ENCODE peak calls at places on chromosome 12, in eight cellular contexts. D, Q, Y, G, A, M, Z and L are unnamed samples. For H3K4me1, the result is how much of the 10 kb centered on the place peaks cover.

GRCh38 chr12:27279836-27280235 is 35.8 kb downstream of the STK38L start:
- DNase-seq in D (no peak), Q (no peak), Y (no peak), G (peak), A (no peak), M (no peak), Z (no peak), L (no peak)

GRCh38 chr12:51217133-51217967 is 512 bp downstream of the POU6F1 start:
- DNase-seq in D (peak), Q (peak), Y (peak), G (no peak), A (no peak), M (peak), Z (peak), L (peak)

GRCh38 chr12:119679081-119679480 is 11.1 kb downstream of the PRKAB1 start:
- DNase-seq in D (no peak), Q (no peak), Y (no peak), G (no peak), A (no peak), M (no peak), Z (no peak), L (no peak)

GRCh38 chr12:118038122-118038521 is 21.6 kb downstream of the RFC5 start:
- DNase-seq in D (no peak), Q (no peak), Y (no peak), G (no peak), A (no peak), M (no peak), Z (no peak), L (no peak)

GRCh38 chr12:98745578-98746391 is 100.7 kb downstream of the APAF1 start:
- DNase-seq in D (peak), Q (no peak), Y (peak), G (no peak), A (no peak), M (no peak), Z (no peak), L (peak)

GRCh38 chr12:33226671-33227070 is 212.9 kb downstream of the SYT10 start:
- DNase-seq in D (no peak), Q (no peak), Y (no peak), G (no peak), A (no peak), M (no peak), Z (no peak), L (no peak)

GRCh38 chr12:93825501-93825888 is 148.3 kb downstream of the CRADD start:
- DNase-seq in D (no peak), Q (no peak), Y (peak), G (no peak), A (no peak), M (no peak), Z (no peak), L (no peak)

GRCh38 chr12:122855985-122856831 is 21.0 kb downstream of the HIP1R start:
- DNase-seq in D (no peak), Q (no peak), Y (no peak), G (no peak), A (no peak), M (no peak), Z (no peak), L (no peak)

GRCh38 chr12:88935856-88936255 is 355.6 kb upstream of the KITLG start:
- DNase-seq in D (no peak), Q (no peak), Y (no peak), G (no peak), A (no peak), M (no peak), Z (no peak), L (peak)

GRCh38 chr12:109720152-109720855 is 6.7 kb downstream of the FAM222A start:
- DNase-seq in D (no peak), Q (no peak), Y (no peak), G (no peak), A (no peak), M (no peak), Z (peak), L (no peak)
- H3K4me1 ChIP-seq in D (under half), Q (under half), Y (under half), G (under half), A (under half), M (under half), Z (half or more), L (under half)

GRCh38 chr12:30942936-30943335 is 16.4 kb downstream of the TSPAN11 start:
- DNase-seq in D (no peak), Q (no peak), Y (no peak), G (no peak), A (no peak), M (no peak), Z (no peak), L (no peak)

DNA sequence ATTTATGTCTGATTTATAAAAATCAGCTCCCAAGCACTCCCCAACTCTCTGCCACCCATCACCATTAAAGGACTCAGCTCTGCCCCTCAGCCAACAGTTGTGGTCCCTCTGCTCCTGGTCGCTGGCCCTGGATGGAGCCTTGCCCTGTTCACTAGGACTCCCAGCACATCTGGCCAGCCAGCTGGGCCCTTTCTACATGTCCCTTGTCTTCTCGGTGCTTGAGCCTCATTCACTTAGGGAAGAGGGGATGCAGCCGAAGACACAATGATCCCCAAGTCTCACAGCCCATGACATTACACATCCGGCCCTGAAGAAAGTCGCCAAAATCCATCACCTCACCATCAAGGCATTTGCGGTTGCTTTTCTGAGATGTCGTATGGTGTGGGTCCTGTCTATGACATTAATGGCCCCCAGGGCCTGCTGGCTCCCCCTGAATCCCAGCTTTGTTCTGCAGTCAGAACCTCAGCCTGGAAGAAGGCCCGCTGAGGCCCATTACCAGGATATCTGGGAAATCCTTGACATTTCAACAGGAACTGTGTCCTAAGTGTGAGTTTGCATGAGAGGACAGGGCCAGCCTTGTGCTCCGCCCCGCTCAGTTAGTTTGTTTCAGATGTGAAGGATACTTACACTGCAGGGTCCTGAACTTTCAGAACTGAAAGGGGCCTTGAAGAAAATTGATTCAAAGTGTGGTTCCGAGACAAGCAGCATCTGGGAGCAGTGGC is 19.1 kb downstream of the TSPAN11 start:
- DNase-seq in D (no peak), Q (no peak), Y (no peak), G (no peak), A (no peak), M (no peak), Z (no peak), L (no peak)
- H3K4me2 ChIP-seq in D (no peak), Q (no peak), Y (no peak), G (no peak), A (no peak), M (no peak), Z (no peak), L (no peak)

DNA sequence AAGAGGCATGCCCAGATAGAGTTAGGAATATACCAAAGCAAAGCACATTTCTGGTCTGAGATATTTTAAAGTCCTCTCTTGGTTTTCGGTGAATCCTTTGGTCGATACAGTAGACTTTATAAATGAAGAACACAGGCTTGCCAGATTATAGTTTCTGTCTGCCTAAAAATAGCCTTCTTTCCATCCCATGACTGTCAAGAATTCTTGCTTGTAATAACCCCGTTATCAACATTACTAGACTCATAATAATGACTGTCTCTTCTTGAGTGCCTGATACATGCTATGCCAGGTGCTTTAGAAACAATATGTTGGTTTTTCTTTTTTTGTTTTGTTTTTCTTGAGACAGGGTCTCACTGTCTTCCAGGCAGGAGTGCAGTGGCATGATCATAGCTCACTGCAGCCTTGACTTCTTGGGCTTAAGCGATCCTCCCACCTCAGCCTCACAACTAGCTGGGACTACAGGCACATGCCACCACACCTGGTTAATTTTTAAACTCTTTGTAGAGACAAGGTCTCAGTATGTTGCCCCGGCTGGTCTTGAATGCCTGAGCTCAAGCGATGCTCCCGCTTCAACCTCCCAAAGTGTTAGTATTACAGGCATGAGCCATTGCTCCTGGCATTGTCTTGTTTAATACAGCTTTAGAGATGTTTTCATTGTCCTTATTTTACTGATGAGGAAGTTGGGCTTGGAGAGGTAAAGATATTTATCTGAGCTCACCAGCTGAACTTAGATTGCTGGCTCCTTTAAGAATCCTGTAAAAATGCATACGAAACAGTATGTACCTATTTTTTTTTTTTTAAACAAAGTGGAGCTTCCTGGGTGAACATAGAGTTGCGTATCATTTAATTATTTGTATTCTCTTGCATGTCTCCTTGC is 30.4 kb downstream of the CHST11 start:
- DNase-seq in D (no peak), Q (no peak), Y (no peak), G (no peak), A (no peak), M (no peak), Z (no peak), L (no peak)
- H3K4me1 ChIP-seq in D (under half), Q (under half), Y (under half), G (under half), A (under half), M (half or more), Z (under half), L (under half)

DNA sequence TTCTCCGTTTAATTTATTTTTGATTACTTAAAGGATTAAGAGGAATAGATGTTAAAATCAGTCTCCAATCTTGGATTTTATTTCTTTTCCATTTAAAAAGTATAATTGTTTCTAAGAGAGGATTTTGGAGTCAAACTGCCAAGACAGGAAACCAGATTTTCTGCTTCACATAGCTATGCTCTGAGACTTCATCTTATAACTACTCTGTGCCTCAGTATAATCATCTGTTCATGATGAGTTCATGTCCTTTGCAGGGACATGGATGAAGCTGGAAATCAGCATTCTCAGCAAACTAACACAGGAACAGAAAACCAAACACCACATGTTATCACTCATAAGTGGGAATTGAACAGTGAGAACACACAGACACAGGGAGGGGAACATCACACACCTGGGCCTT is 9.0 kb upstream of the TAS2R31 start:
- DNase-seq in D (no peak), Q (no peak), Y (no peak), G (no peak), A (peak), M (no peak), Z (no peak), L (peak)
- H3K4me2 ChIP-seq in D (no peak), Q (no peak), Y (no peak), G (no peak), A (no peak), M (no peak), Z (no peak), L (no peak)

GRCh38 chr12:25069221-25069620 is 120.3 kb upstream of the BCAT1 start:
- DNase-seq in D (peak), Q (no peak), Y (no peak), G (no peak), A (no peak), M (no peak), Z (no peak), L (peak)

GRCh38 chr12:25074113-25074512 is 120.8 kb downstream of the DNAI7 start:
- DNase-seq in D (no peak), Q (no peak), Y (no peak), G (no peak), A (peak), M (no peak), Z (no peak), L (no peak)

GRCh38 chr12:25074954-25075353 is 120.0 kb downstream of the DNAI7 start:
- DNase-seq in D (no peak), Q (no peak), Y (no peak), G (no peak), A (no peak), M (no peak), Z (no peak), L (no peak)

GRCh38 chr12:25072901-25073645 is 121.9 kb downstream of the DNAI7 start:
- DNase-seq in D (no peak), Q (no peak), Y (no peak), G (no peak), A (no peak), M (no peak), Z (no peak), L (no peak)

GRCh38 chr12:25071366-25071765 is 122.5 kb upstream of the BCAT1 start:
- DNase-seq in D (no peak), Q (no peak), Y (no peak), G (no peak), A (no peak), M (no peak), Z (no peak), L (no peak)
- H3K4me1 ChIP-seq in D (under half), Q (under half), Y (under half), G (under half), A (under half), M (under half), Z (under half), L (under half)